ENCODE peak calls at places on chromosome 1, in nine cellular contexts. One of them, this sample, is unnamed.
A peak's percentile ranks its signal among the peaks of the same experiment; 100 is the strongest.

GRCh38 chr1:228739826-228740225 is 4.5 kb downstream of the RHOU start:
- DNase-seq in stimulated activated CD4-positive, alpha-beta T cell treated with anti-CD3 and anti-CD28 coated beads, Interleukin-1b, Interleukin-23, amount 100 ng/mL, for 1 hour: no peak
- DNase-seq in CD8-positive, alpha-beta memory T cell: no peak
- DNase-seq in stimulated activated CD8-positive, alpha-beta memory T cell treated with anti-CD3 and anti-CD28 coated beads, Interleukin-4, amount 100 ng/mL, for 1 hour: no peak
- DNase-seq in effector CD4-positive, alpha-beta T cell: no peak
- DNase-seq in WTC11: no peak
- DNase-seq in naive thymus-derived CD4-positive, alpha-beta T cell: no peak
- DNase-seq in activated CD4-positive, alpha-beta T cell treated with anti-CD3 and anti-CD28 coated beads, Interleukin-2, amount 50 U/mL, for 4 hours: no peak
- DNase-seq in GF-D8: no peak
- DNase-seq in this sample: no peak

GRCh38 chr1:225638853-225639252 is 14.1 kb downstream of the ENAH start:
- DNase-seq in activated CD4-positive, alpha-beta T cell treated with anti-CD3 and anti-CD28 coated beads, Interleukin-2, amount 50 U/mL, for 4 hours: no peak
- DNase-seq in stimulated activated CD4-positive, alpha-beta T cell treated with anti-CD3 and anti-CD28 coated beads, Interleukin-1b, Interleukin-23, amount 100 ng/mL, for 1 hour: no peak
- DNase-seq in naive thymus-derived CD4-positive, alpha-beta T cell: no peak
- DNase-seq in GF-D8: no peak
- DNase-seq in WTC11: no peak
- DNase-seq in CD8-positive, alpha-beta memory T cell: no peak
- DNase-seq in stimulated activated CD8-positive, alpha-beta memory T cell treated with anti-CD3 and anti-CD28 coated beads, Interleukin-4, amount 100 ng/mL, for 1 hour: no peak
- DNase-seq in effector CD4-positive, alpha-beta T cell: no peak
- DNase-seq in this sample: no peak

GRCh38 chr1:202618387-202619022 is 91.7 kb downstream of the SYT2 start:
- DNase-seq in stimulated activated CD4-positive, alpha-beta T cell treated with anti-CD3 and anti-CD28 coated beads, Interleukin-1b, Interleukin-23, amount 100 ng/mL, for 1 hour: no peak
- DNase-seq in CD8-positive, alpha-beta memory T cell: no peak
- DNase-seq in naive thymus-derived CD4-positive, alpha-beta T cell: no peak
- DNase-seq in activated CD4-positive, alpha-beta T cell treated with anti-CD3 and anti-CD28 coated beads, Interleukin-2, amount 50 U/mL, for 4 hours: no peak
- DNase-seq in GF-D8: no peak
- DNase-seq in WTC11: no peak
- DNase-seq in stimulated activated CD8-positive, alpha-beta memory T cell treated with anti-CD3 and anti-CD28 coated beads, Interleukin-4, amount 100 ng/mL, for 1 hour: no peak
- DNase-seq in effector CD4-positive, alpha-beta T cell: no peak
- DNase-seq in this sample: no peak

GRCh38 chr1:79353224-79353623 is 346.7 kb upstream of the ADGRL4 start:
- DNase-seq in CD8-positive, alpha-beta memory T cell: no peak
- DNase-seq in GF-D8: no peak
- DNase-seq in stimulated activated CD4-positive, alpha-beta T cell treated with anti-CD3 and anti-CD28 coated beads, Interleukin-1b, Interleukin-23, amount 100 ng/mL, for 1 hour: no peak
- DNase-seq in WTC11: no peak
- DNase-seq in effector CD4-positive, alpha-beta T cell: no peak
- DNase-seq in stimulated activated CD8-positive, alpha-beta memory T cell treated with anti-CD3 and anti-CD28 coated beads, Interleukin-4, amount 100 ng/mL, for 1 hour: no peak
- DNase-seq in naive thymus-derived CD4-positive, alpha-beta T cell: no peak
- DNase-seq in activated CD4-positive, alpha-beta T cell treated with anti-CD3 and anti-CD28 coated beads, Interleukin-2, amount 50 U/mL, for 4 hours: no peak
- DNase-seq in this sample: no peak

GRCh38 chr1:183881387-183882084 is 76.6 kb downstream of the RGL1 start:
- DNase-seq in GF-D8: no peak
- DNase-seq in activated CD4-positive, alpha-beta T cell treated with anti-CD3 and anti-CD28 coated beads, Interleukin-2, amount 50 U/mL, for 4 hours: no peak
- DNase-seq in WTC11: peak; percentile 38
- DNase-seq in stimulated activated CD4-positive, alpha-beta T cell treated with anti-CD3 and anti-CD28 coated beads, Interleukin-1b, Interleukin-23, amount 100 ng/mL, for 1 hour: no peak
- DNase-seq in effector CD4-positive, alpha-beta T cell: no peak
- DNase-seq in naive thymus-derived CD4-positive, alpha-beta T cell: no peak
- DNase-seq in stimulated activated CD8-positive, alpha-beta memory T cell treated with anti-CD3 and anti-CD28 coated beads, Interleukin-4, amount 100 ng/mL, for 1 hour: no peak
- DNase-seq in CD8-positive, alpha-beta memory T cell: no peak
- DNase-seq in this sample: no peak

GRCh38 chr1:200918006-200918405 is 23.3 kb downstream of the INAVA start:
- DNase-seq in CD8-positive, alpha-beta memory T cell: no peak
- DNase-seq in effector CD4-positive, alpha-beta T cell: no peak
- DNase-seq in GF-D8: no peak
- DNase-seq in naive thymus-derived CD4-positive, alpha-beta T cell: no peak
- DNase-seq in activated CD4-positive, alpha-beta T cell treated with anti-CD3 and anti-CD28 coated beads, Interleukin-2, amount 50 U/mL, for 4 hours: no peak
- DNase-seq in stimulated activated CD4-positive, alpha-beta T cell treated with anti-CD3 and anti-CD28 coated beads, Interleukin-1b, Interleukin-23, amount 100 ng/mL, for 1 hour: no peak
- DNase-seq in WTC11: no peak
- DNase-seq in stimulated activated CD8-positive, alpha-beta memory T cell treated with anti-CD3 and anti-CD28 coated beads, Interleukin-4, amount 100 ng/mL, for 1 hour: no peak
- DNase-seq in this sample: no peak

GRCh38 chr1:57492846-57493245 is 69.0 kb upstream of the DAB1 start:
- DNase-seq in activated CD4-positive, alpha-beta T cell treated with anti-CD3 and anti-CD28 coated beads, Interleukin-2, amount 50 U/mL, for 4 hours: no peak
- DNase-seq in CD8-positive, alpha-beta memory T cell: no peak
- DNase-seq in stimulated activated CD8-positive, alpha-beta memory T cell treated with anti-CD3 and anti-CD28 coated beads, Interleukin-4, amount 100 ng/mL, for 1 hour: no peak
- DNase-seq in WTC11: no peak
- DNase-seq in effector CD4-positive, alpha-beta T cell: no peak
- DNase-seq in naive thymus-derived CD4-positive, alpha-beta T cell: no peak
- DNase-seq in GF-D8: no peak
- DNase-seq in stimulated activated CD4-positive, alpha-beta T cell treated with anti-CD3 and anti-CD28 coated beads, Interleukin-1b, Interleukin-23, amount 100 ng/mL, for 1 hour: no peak
- DNase-seq in this sample: no peak

GRCh38 chr1:179121159-179121938 is 39.5 kb downstream of the TOR3A start:
- DNase-seq in stimulated activated CD8-positive, alpha-beta memory T cell treated with anti-CD3 and anti-CD28 coated beads, Interleukin-4, amount 100 ng/mL, for 1 hour: no peak
- DNase-seq in CD8-positive, alpha-beta memory T cell: no peak
- DNase-seq in effector CD4-positive, alpha-beta T cell: peak; percentile 17
- DNase-seq in GF-D8: no peak
- DNase-seq in naive thymus-derived CD4-positive, alpha-beta T cell: peak; percentile 51
- DNase-seq in WTC11: peak; percentile 28
- DNase-seq in stimulated activated CD4-positive, alpha-beta T cell treated with anti-CD3 and anti-CD28 coated beads, Interleukin-1b, Interleukin-23, amount 100 ng/mL, for 1 hour: no peak
- DNase-seq in activated CD4-positive, alpha-beta T cell treated with anti-CD3 and anti-CD28 coated beads, Interleukin-2, amount 50 U/mL, for 4 hours: peak; percentile 50
- DNase-seq in this sample: no peak

GRCh38 chr1:70003509-70003908 is 201.9 kb downstream of the LRRC40 start:
- DNase-seq in effector CD4-positive, alpha-beta T cell: no peak
- DNase-seq in CD8-positive, alpha-beta memory T cell: no peak
- DNase-seq in stimulated activated CD8-positive, alpha-beta memory T cell treated with anti-CD3 and anti-CD28 coated beads, Interleukin-4, amount 100 ng/mL, for 1 hour: no peak
- DNase-seq in stimulated activated CD4-positive, alpha-beta T cell treated with anti-CD3 and anti-CD28 coated beads, Interleukin-1b, Interleukin-23, amount 100 ng/mL, for 1 hour: no peak
- DNase-seq in WTC11: no peak
- DNase-seq in GF-D8: no peak
- DNase-seq in activated CD4-positive, alpha-beta T cell treated with anti-CD3 and anti-CD28 coated beads, Interleukin-2, amount 50 U/mL, for 4 hours: no peak
- DNase-seq in naive thymus-derived CD4-positive, alpha-beta T cell: no peak
- DNase-seq in this sample: no peak

GRCh38 chr1:17370618-17371017 is 1.4 kb upstream of the PADI6 start:
- DNase-seq in WTC11: no peak
- DNase-seq in CD8-positive, alpha-beta memory T cell: no peak
- DNase-seq in naive thymus-derived CD4-positive, alpha-beta T cell: no peak
- DNase-seq in stimulated activated CD8-positive, alpha-beta memory T cell treated with anti-CD3 and anti-CD28 coated beads, Interleukin-4, amount 100 ng/mL, for 1 hour: no peak
- DNase-seq in activated CD4-positive, alpha-beta T cell treated with anti-CD3 and anti-CD28 coated beads, Interleukin-2, amount 50 U/mL, for 4 hours: no peak
- DNase-seq in stimulated activated CD4-positive, alpha-beta T cell treated with anti-CD3 and anti-CD28 coated beads, Interleukin-1b, Interleukin-23, amount 100 ng/mL, for 1 hour: no peak
- DNase-seq in effector CD4-positive, alpha-beta T cell: no peak
- DNase-seq in GF-D8: no peak
- DNase-seq in this sample: no peak